ENCODE peak calls at places on chromosome X, in nine cellular contexts. L is HepG2, P is fibroblast of pulmonary artery, V is body of pancreas, T is esophagus squamous epithelium, D is NB4, Y is H1, G is upper lobe of right lung, Q is fibroblast of lung. F is an unnamed sample.

GRCh38 chrX:148914783-148915182 is 414.4 kb downstream of the AFF2 start:
- DNase-seq in L (no peak), P (no peak), V (no peak), T (no peak), D (no peak), Y (no peak), G (no peak), Q (no peak), F (no peak)

GRCh38 chrX:56792270-56793111 is 63.4 kb downstream of the NBDY start:
- DNase-seq in L (no peak), P (no peak), V (no peak), T (no peak), D (no peak), Y (no peak), G (peak), Q (no peak), F (no peak)

GRCh38 chrX:104183685-104184084 is 17.4 kb downstream of the FAM199X start:
- DNase-seq in L (no peak), P (no peak), V (no peak), T (no peak), D (no peak), Y (no peak), G (no peak), Q (no peak), F (no peak)

GRCh38 chrX:40845331-40845911 is 110.1 kb upstream of the MED14 start:
- DNase-seq in L (peak), P (peak), V (no peak), T (no peak), D (no peak), Y (peak), G (no peak), Q (peak), F (peak)

GRCh38 chrX:101450951-101451350 is 34.3 kb upstream of the ARMCX4 start:
- DNase-seq in L (no peak), P (peak), V (no peak), T (no peak), D (no peak), Y (no peak), G (peak), Q (peak), F (no peak)

GRCh38 chrX:153861733-153862300 is 24.2 kb downstream of the L1CAM start:
- DNase-seq in L (no peak), P (no peak), V (no peak), T (no peak), D (no peak), Y (no peak), G (no peak), Q (no peak), F (no peak)

GRCh38 chrX:298993-299392 is 17.8 kb downstream of the PLCXD1 start:
- DNase-seq in L (no peak), P (no peak), V (no peak), T (no peak), D (no peak), Y (no peak), G (no peak), Q (no peak), F (no peak)

GRCh38 chrX:23884427-23885024 is 23.2 kb downstream of the APOO start:
- DNase-seq in L (peak), P (no peak), V (no peak), T (no peak), D (peak), Y (no peak), G (no peak), Q (no peak), F (peak)

GRCh38 chrX:129781134-129782014 is 1.6 kb downstream of the SASH3 start:
- DNase-seq in L (no peak), P (no peak), V (peak), T (peak), D (peak), Y (no peak), G (peak), Q (no peak), F (no peak)

DNA sequence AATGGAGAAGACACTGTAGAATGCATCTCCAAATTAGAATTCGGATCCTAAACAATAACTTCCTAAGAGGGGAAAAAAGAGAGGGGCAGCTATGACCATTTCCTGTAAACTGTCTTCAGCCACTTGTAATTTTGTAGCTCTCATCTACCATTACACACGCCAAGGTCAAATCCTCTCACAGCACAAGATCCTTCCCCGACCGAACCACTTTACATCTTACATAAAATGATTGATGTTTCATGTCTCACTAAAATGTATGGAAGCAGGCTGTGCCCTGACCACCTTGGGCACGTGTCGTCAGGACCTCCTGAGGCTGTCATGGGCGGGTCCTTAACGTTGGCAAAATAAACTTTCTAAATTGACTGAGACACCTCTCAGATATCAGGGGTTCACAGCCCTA is 24.1 kb upstream of the PBDC1 start:
- DNase-seq in L (peak), P (peak), V (peak), T (no peak), D (peak), Y (no peak), G (no peak), Q (peak), F (peak)
- H3K4me3 ChIP-seq in L (peak), P (peak), V (no peak), T (peak), D (peak), Y (no peak), G (peak), Q (no peak), F (peak)

DNA sequence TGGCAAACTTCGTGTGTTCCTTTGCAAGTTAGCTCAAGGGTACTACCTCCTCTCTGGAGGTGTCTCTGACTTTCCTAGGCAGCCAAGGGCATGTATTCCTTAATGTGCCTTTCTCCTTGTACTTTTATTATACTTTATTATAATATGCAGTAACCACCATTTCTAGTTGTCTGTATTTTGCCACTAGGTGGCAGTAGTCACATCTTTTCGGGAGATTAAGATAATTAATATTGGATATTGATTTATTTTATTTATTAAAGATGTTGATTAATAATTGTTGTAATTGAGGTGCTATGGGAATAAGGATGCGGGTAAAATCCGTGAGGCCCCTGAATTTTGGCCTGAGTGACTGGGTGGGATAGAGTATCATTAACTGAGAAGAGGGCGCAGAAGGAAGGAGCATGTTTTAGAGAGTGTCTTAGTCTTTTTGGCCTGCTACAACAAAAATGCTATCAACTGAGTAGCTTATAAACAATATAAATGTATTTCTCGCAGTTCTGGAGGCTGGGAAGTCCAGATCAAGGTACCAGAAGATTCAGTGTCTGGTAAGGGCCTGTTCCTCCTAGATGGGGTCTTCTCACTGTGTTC is 153.3 kb downstream of the TMEM164 start:
- DNase-seq in L (no peak), P (no peak), V (no peak), T (no peak), D (no peak), Y (no peak), G (no peak), Q (peak), F (no peak)
- TF ChIP-seq CTCF in L (no peak), P (peak), V (peak), T (peak), D (peak), Y (peak), G (peak), Q (peak), F (peak)

DNA sequence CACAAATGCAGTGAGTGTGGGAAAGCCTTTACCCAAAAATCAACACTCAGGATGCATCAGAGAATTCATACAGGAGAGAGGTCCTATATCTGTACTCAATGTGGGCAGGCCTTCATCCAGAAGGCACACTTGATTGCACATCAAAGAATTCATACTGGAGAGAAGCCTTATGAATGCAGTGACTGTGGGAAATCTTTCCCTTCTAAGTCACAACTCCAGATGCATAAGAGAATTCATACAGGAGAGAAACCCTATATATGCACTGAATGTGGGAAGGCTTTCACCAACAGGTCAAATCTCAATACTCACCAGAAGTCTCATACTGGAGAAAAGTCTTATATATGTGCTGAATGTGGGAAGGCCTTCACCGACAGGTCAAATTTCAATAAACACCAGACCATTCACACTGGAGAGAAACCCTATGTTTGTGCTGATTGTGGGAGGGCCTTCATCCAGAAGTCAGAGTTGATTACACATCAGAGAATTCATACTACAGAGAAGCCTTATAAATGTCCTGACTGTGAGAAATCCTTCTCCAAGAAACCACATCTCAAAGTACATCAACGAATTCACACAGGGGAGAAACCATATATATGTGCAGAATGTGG is 79.3 kb downstream of the ZNF81 start:
- DNase-seq in L (no peak), P (no peak), V (no peak), T (no peak), D (no peak), Y (no peak), G (no peak), Q (no peak), F (no peak)
- H3K4me3 ChIP-seq in L (no peak), P (no peak), V (no peak), T (no peak), D (no peak), Y (no peak), G (no peak), Q (no peak), F (no peak)

GRCh38 chrX:63922221-63922620 is 137.2 kb upstream of the ARHGEF9 start:
- DNase-seq in L (no peak), P (peak), V (no peak), T (no peak), D (no peak), Y (no peak), G (no peak), Q (peak), F (peak)

GRCh38 chrX:63917296-63917695 is 132.3 kb upstream of the ARHGEF9 start:
- DNase-seq in L (no peak), P (no peak), V (no peak), T (no peak), D (no peak), Y (no peak), G (no peak), Q (no peak), F (no peak)

GRCh38 chrX:63919081-63919480 is 134.1 kb upstream of the ARHGEF9 start:
- DNase-seq in L (no peak), P (no peak), V (no peak), T (no peak), D (no peak), Y (no peak), G (no peak), Q (no peak), F (no peak)

GRCh38 chrX:63920875-63921274 is 135.9 kb upstream of the ARHGEF9 start:
- DNase-seq in L (no peak), P (no peak), V (no peak), T (no peak), D (peak), Y (no peak), G (no peak), Q (no peak), F (no peak)

DNA sequence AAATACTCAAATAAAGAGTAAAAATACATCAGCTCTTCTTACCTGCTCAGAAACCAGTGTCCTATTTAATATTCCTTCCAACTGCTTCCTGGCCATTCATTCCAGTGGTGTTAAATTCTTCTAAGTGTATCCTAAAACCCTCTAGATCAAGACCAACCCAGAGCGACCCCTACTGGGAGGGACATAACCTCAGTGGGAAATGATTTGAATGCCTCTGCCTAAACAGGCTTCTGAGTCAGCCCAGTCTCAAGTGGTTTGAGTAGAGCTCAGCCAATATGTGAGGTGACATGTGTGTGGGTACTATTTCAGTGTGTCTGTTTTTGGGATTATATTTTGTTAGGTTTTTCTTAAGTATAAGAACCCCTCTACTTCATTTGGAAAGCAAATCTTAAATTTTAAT is 133.6 kb upstream of the ARHGEF9 start:
- DNase-seq in L (no peak), P (no peak), V (no peak), T (no peak), D (peak), Y (no peak), G (no peak), Q (peak), F (peak)
- TF ChIP-seq CTCF in L (no peak), P (no peak), V (no peak), T (no peak), D (peak), Y (peak), G (no peak), Q (no peak), F (peak)

DNA sequence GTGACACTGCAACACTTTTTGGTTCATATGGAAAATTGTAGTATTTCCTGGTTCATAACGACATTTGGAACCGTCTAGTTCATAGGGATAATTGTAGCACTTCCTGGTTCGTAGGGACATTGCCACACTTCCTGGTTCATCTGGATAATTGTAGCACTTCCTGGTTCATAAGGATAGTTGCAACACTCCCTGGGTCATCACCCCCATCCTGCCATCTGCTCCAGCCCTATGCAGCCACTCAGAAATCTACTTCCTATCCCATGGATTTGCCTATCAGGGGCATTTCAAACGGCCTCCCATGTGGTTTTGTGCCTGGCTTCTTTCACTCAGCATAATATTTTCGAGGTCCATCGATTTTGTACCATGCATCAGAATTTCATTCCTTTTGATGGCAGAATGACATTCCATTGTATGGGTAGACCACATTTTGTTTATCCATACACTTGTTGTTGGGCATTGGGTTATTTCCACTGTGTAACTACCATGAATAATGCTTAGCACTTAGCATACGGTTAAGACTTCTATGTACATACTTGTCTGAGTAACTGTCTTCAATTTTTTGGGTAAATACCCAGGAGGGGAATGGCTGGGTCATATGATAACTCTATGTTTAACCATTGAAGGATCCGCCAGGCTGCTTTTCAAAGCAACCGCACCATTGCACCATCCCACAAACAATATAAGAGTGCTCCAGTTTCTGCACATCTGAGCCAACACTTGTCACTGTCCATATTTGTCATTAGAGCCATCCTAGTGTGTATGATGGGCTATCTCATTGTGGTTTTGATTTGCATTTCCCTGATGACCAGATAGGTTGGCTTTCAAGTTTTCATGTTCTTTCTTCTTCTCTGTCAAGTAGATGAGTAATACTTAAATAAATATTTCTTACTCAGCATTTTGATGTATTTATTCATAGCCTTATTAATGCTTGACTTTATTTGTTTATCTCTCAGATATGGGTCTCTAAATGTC is 58.3 kb upstream of the CD99 start:
- DNase-seq in L (no peak), P (no peak), V (no peak), T (no peak), D (no peak), Y (no peak), G (no peak), Q (no peak), F (peak)
- H3K4me3 ChIP-seq in L (no peak), P (no peak), V (no peak), T (no peak), D (no peak), Y (no peak), G (no peak), Q (no peak), F (no peak)

GRCh38 chrX:64885850-64886249 is 90.4 kb downstream of the ZC4H2 start:
- DNase-seq in L (no peak), P (no peak), V (peak), T (no peak), D (peak), Y (no peak), G (no peak), Q (no peak), F (no peak)
- TF ChIP-seq CTCF in L (peak), P (peak), V (peak), T (peak), D (peak), Y (peak), G (peak), Q (peak), F (peak)

GRCh38 chrX:53050841-53051240 is 2.3 kb downstream of the GPR173 start:
- DNase-seq in L (no peak), P (no peak), V (no peak), T (no peak), D (no peak), Y (no peak), G (no peak), Q (peak), F (no peak)

GRCh38 chrX:53047228-53047627 is 1.4 kb upstream of the GPR173 start:
- DNase-seq in L (no peak), P (peak), V (no peak), T (no peak), D (peak), Y (no peak), G (no peak), Q (peak), F (no peak)

GRCh38 chrX:53048169-53049126 is at the start of gene GPR173:
- DNase-seq in L (no peak), P (peak), V (no peak), T (no peak), D (no peak), Y (no peak), G (peak), Q (peak), F (peak)

GRCh38 chrX:53045002-53045401 is 3.6 kb upstream of the GPR173 start:
- DNase-seq in L (no peak), P (no peak), V (no peak), T (no peak), D (no peak), Y (no peak), G (no peak), Q (no peak), F (no peak)

DNA sequence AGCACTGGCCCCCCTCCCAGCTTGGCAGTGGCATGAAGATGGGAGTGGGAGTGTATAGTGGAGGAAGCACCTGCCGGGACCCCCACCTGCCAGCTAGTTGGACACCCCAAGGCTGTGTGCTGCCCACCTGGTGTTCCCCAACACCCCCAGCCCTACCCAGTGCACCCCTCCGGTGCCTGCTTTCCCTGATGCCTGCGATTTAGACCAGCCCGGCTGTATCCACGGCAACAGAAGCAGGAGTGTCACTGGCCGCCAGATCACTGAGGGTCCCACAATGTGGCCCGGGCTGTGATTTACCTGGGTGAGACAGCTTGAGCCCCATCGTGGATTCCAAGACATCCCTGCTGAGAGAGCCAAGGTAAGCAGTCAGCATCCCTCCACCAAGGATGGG is 533 bp downstream of the GPR173 start:
- DNase-seq in L (no peak), P (no peak), V (no peak), T (no peak), D (no peak), Y (no peak), G (no peak), Q (no peak), F (no peak)
- H3K4me3 ChIP-seq in L (no peak), P (peak), V (no peak), T (peak), D (no peak), Y (peak), G (peak), Q (peak), F (peak)

GRCh38 chrX:117689956-117690355 is 426.7 kb downstream of the KLHL13 start:
- DNase-seq in L (no peak), P (no peak), V (peak), T (no peak), D (no peak), Y (no peak), G (no peak), Q (no peak), F (no peak)
- TF ChIP-seq CTCF in L (no peak), P (no peak), V (no peak), T (no peak), D (no peak), Y (no peak), G (no peak), Q (no peak), F (no peak)